ENCODE peak calls at places on chromosome 1, in six cellular contexts. One of them, this sample, is unnamed.

GRCh38 chr1:113891631-113892220 is 4.3 kb upstream of the BCL2L15 start:
- DNase-seq in H9: no peak
- DNase-seq in breast epithelium: no peak
- DNase-seq in HCT116: no peak
- DNase-seq in left ventricle myocardium inferior: no peak
- DNase-seq in pancreas: no peak
- DNase-seq in this sample: no peak

GRCh38 chr1:151443846-151444790 is 15.2 kb downstream of the POGZ start:
- DNase-seq in H9: peak; percentile 48
- DNase-seq in pancreas: peak; percentile 41
- DNase-seq in HCT116: peak; percentile 76
- DNase-seq in left ventricle myocardium inferior: no peak
- DNase-seq in breast epithelium: peak; percentile 62
- DNase-seq in this sample: no peak

GRCh38 chr1:47688161-47688560 is 250.3 kb downstream of the FOXD2 start:
- DNase-seq in left ventricle myocardium inferior: no peak
- DNase-seq in breast epithelium: no peak
- DNase-seq in pancreas: no peak
- DNase-seq in HCT116: no peak
- DNase-seq in H9: peak; percentile 28
- DNase-seq in this sample: peak; percentile 11

GRCh38 chr1:183164350-183164749 is 21.7 kb upstream of the LAMC2 start:
- DNase-seq in H9: peak; percentile 81
- DNase-seq in pancreas: no peak
- DNase-seq in HCT116: peak; percentile 79
- DNase-seq in left ventricle myocardium inferior: no peak
- DNase-seq in breast epithelium: peak; percentile 64
- DNase-seq in this sample: peak; percentile 96

GRCh38 chr1:245656189-245656717 is 501.5 kb downstream of the KIF26B start:
- DNase-seq in HCT116: no peak
- DNase-seq in pancreas: no peak
- DNase-seq in H9: no peak
- DNase-seq in breast epithelium: no peak
- DNase-seq in left ventricle myocardium inferior: no peak
- DNase-seq in this sample: no peak

GRCh38 chr1:206551985-206552325 is 44.6 kb downstream of the RASSF5 start:
- DNase-seq in left ventricle myocardium inferior: no peak
- DNase-seq in pancreas: no peak
- DNase-seq in breast epithelium: no peak
- DNase-seq in H9: no peak
- DNase-seq in HCT116: no peak
- DNase-seq in this sample: no peak

GRCh38 chr1:16612332-16613172 is 812 bp downstream of the NBPF1 start:
- DNase-seq in left ventricle myocardium inferior: peak; percentile 63
- DNase-seq in HCT116: no peak
- DNase-seq in pancreas: no peak
- DNase-seq in breast epithelium: peak; percentile 72
- DNase-seq in H9: peak; percentile 80
- DNase-seq in this sample: peak; percentile 81

GRCh38 chr1:28860332-28861073 is 48.5 kb downstream of the OPRD1 start:
- DNase-seq in left ventricle myocardium inferior: no peak
- DNase-seq in breast epithelium: no peak
- DNase-seq in H9: no peak
- DNase-seq in pancreas: no peak
- DNase-seq in HCT116: no peak
- DNase-seq in this sample: no peak

GRCh38 chr1:218785928-218786327 is 387.8 kb upstream of the LYPLAL1 start:
- DNase-seq in left ventricle myocardium inferior: peak; percentile 36
- DNase-seq in breast epithelium: no peak
- DNase-seq in pancreas: peak; percentile 2
- DNase-seq in H9: no peak
- DNase-seq in HCT116: no peak
- DNase-seq in this sample: no peak

GRCh38 chr1:38559180-38559874 is 300.2 kb downstream of the RRAGC start:
- DNase-seq in pancreas: peak; percentile 11
- DNase-seq in left ventricle myocardium inferior: no peak
- DNase-seq in breast epithelium: peak; percentile 45
- DNase-seq in HCT116: no peak
- DNase-seq in H9: no peak
- DNase-seq in this sample: no peak

GRCh38 chr1:15618685-15619525 is 1.6 kb downstream of the DDI2 start:
- DNase-seq in left ventricle myocardium inferior: no peak
- DNase-seq in HCT116: no peak
- DNase-seq in pancreas: no peak
- DNase-seq in breast epithelium: no peak
- DNase-seq in H9: no peak
- DNase-seq in this sample: no peak

GRCh38 chr1:223727541-223727940 is 15.2 kb downstream of the CAPN2 start:
- DNase-seq in HCT116: no peak
- DNase-seq in pancreas: no peak
- DNase-seq in breast epithelium: no peak
- DNase-seq in H9: no peak
- DNase-seq in left ventricle myocardium inferior: no peak
- DNase-seq in this sample: no peak

GRCh38 chr1:223724376-223724775 is 12.0 kb downstream of the CAPN2 start:
- DNase-seq in pancreas: no peak
- DNase-seq in breast epithelium: no peak
- DNase-seq in H9: no peak
- DNase-seq in left ventricle myocardium inferior: no peak
- DNase-seq in HCT116: no peak
- DNase-seq in this sample: no peak

GRCh38 chr1:223723351-223723904 is 11.1 kb downstream of the CAPN2 start:
- DNase-seq in left ventricle myocardium inferior: no peak
- DNase-seq in pancreas: no peak
- DNase-seq in breast epithelium: no peak
- DNase-seq in HCT116: no peak
- DNase-seq in H9: no peak
- DNase-seq in this sample: no peak

GRCh38 chr1:223725578-223725977 is 13.2 kb downstream of the CAPN2 start:
- DNase-seq in left ventricle myocardium inferior: no peak
- DNase-seq in HCT116: no peak
- DNase-seq in H9: no peak
- DNase-seq in breast epithelium: no peak
- DNase-seq in pancreas: no peak
- DNase-seq in this sample: no peak

GRCh38 chr1:223726380-223727001 is 14.2 kb downstream of the CAPN2 start:
- DNase-seq in pancreas: peak; percentile 37
- DNase-seq in breast epithelium: peak; percentile 49
- DNase-seq in left ventricle myocardium inferior: peak; percentile 72
- DNase-seq in HCT116: peak; percentile 57
- DNase-seq in H9: peak; percentile 89
- DNase-seq in this sample: peak; percentile 84
- H3K4me1 ChIP-seq in pancreas: no peaks in the 10 kb centered on the region
- H3K4me1 ChIP-seq in breast epithelium: peaks cover 33% of the 10 kb centered on the region
- H3K4me1 ChIP-seq in left ventricle myocardium inferior: peaks cover 90% of the 10 kb centered on the region
- H3K4me1 ChIP-seq in HCT116: peaks cover 82% of the 10 kb centered on the region
- H3K4me1 ChIP-seq in H9: peaks cover 8% of the 10 kb centered on the region
- H3K4me1 ChIP-seq in this sample: peaks cover 37% of the 10 kb centered on the region

DNA sequence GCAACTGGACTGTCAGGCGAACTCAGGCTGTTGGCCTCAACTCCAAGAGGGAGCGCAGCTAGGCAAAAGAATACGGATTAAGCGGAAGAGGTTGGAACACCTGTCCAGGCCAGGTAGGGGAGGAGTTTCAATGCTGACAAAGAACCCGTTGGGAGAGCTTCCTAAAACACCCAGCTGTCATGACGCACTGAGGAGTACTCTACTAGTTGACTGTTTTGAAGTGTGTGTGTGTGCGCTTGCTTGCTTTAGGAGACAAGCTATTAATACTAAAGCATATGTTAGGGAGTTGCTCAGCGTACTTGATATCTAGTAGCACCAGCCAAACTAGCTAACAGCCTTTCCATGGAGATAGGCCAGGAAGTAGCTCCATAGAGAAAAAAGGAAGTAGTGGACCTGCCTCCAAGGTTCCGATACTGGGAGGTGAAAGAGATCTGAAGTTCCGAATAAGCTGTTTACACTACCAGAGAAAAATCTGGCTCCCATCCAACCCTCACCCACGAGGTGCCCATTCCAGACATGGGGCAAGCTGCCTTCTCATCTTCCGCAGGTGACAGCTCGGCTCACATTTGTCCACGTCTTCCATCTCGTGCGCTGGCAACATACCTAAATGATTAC is 974 bp upstream of the FNBP1L start:
- DNase-seq in H9: no peak
- DNase-seq in pancreas: peak; percentile 79
- DNase-seq in left ventricle myocardium inferior: no peak
- DNase-seq in HCT116: no peak
- DNase-seq in breast epithelium: peak; percentile 73
- DNase-seq in this sample: no peak
- H3K27ac ChIP-seq in H9: no peak overlapping the region
- H3K27ac ChIP-seq in pancreas: peak overlapping the region; percentile 94
- H3K27ac ChIP-seq in left ventricle myocardium inferior: peak overlapping the region; percentile 89
- H3K27ac ChIP-seq in HCT116: no peak overlapping the region
- H3K27ac ChIP-seq in breast epithelium: peak overlapping the region; percentile 92
- H3K27ac ChIP-seq in this sample: peak overlapping the region; percentile 80

DNA sequence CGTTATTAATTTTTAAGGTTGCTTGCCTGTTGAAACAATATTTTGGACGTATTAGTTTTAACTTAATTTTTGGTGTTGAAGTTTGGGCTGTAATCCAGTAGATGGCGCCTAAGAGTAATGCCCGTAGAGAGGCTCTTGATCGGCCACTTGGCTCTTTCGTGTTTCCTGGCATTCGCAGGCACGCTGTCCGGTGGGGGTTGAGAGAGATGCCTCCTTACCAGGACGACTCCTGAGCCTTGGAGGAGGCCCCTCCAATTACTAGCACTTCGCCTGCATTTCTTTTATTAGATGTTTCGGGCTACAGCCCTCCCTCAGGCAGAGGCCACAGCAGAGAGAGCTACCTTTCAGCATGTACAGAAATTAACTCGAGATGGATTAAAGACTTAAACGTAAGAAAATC is 12.0 kb downstream of the OR2M4 start:
- DNase-seq in H9: no peak
- DNase-seq in HCT116: no peak
- DNase-seq in left ventricle myocardium inferior: no peak
- DNase-seq in pancreas: no peak
- DNase-seq in breast epithelium: no peak
- DNase-seq in this sample: no peak
- TF ChIP-seq CTCF in H9: peak; percentile 68
- TF ChIP-seq CTCF in HCT116: peak; percentile 9
- TF ChIP-seq CTCF in left ventricle myocardium inferior: peak; percentile 47
- TF ChIP-seq CTCF in pancreas: peak; percentile 40
- TF ChIP-seq CTCF in breast epithelium: no peak
- TF ChIP-seq CTCF in this sample: peak; percentile 61

DNA sequence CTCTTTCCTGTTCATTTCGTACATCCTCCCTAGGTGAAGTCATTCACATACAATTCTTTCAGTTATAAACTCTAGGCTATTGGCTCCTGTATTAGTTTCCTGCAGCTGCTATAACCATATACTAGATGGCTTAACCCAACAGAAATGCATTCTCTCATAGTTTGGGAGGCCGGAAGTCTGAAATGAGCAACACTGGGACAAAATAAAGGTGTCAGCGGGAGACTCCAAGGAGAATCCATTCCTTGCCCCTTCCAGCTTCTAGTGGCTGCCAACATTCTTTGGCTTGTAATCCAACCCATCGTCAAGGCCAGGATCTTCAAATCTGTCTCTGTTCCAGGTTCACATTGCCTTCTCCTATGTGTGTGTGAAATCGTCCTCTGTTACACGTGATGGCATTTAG is 71.3 kb downstream of the TOR3A start:
- DNase-seq in pancreas: no peak
- DNase-seq in H9: no peak
- DNase-seq in HCT116: no peak
- DNase-seq in left ventricle myocardium inferior: no peak
- DNase-seq in breast epithelium: no peak
- DNase-seq in this sample: no peak
- H3K4me1 ChIP-seq in pancreas: peaks cover 21% of the 10 kb centered on the region
- H3K4me1 ChIP-seq in H9: no peaks in the 10 kb centered on the region
- H3K4me1 ChIP-seq in HCT116: no peaks in the 10 kb centered on the region
- H3K4me1 ChIP-seq in left ventricle myocardium inferior: peaks cover 33% of the 10 kb centered on the region
- H3K4me1 ChIP-seq in breast epithelium: no peaks in the 10 kb centered on the region
- H3K4me1 ChIP-seq in this sample: no peaks in the 10 kb centered on the region

DNA sequence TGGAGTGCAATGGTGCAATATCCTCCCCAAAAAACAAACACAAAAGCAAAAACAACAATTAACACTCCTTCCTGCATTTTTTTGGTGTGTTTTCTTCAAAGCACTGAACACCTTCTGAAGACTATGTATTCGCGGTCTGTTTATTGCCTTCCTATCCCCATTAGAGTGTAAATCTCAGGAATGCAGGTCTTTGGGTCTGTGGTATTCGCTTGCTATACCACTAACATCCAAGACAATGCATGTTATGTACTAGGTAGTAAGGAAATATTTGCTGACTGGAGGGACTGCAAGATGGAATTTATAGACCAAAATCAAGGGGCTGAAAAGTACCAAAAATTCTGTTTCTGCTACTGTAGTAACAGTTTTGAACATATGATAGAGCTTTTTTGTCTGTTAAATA is 299.4 kb downstream of the RYR2 start:
- DNase-seq in pancreas: no peak
- DNase-seq in left ventricle myocardium inferior: no peak
- DNase-seq in HCT116: no peak
- DNase-seq in breast epithelium: no peak
- DNase-seq in H9: no peak
- DNase-seq in this sample: no peak
- H3K27ac ChIP-seq in pancreas: no peak overlapping the region
- H3K27ac ChIP-seq in left ventricle myocardium inferior: no peak overlapping the region
- H3K27ac ChIP-seq in HCT116: no peak overlapping the region
- H3K27ac ChIP-seq in breast epithelium: no peak overlapping the region
- H3K27ac ChIP-seq in H9: no peak overlapping the region
- H3K27ac ChIP-seq in this sample: no peak overlapping the region

GRCh38 chr1:234069760-234070159 is 165.3 kb downstream of the SLC35F3 start:
- DNase-seq in left ventricle myocardium inferior: no peak
- DNase-seq in H9: no peak
- DNase-seq in pancreas: no peak
- DNase-seq in breast epithelium: no peak
- DNase-seq in HCT116: no peak
- DNase-seq in this sample: no peak
- TF ChIP-seq CTCF in left ventricle myocardium inferior: no peak
- TF ChIP-seq CTCF in H9: peak; percentile 49
- TF ChIP-seq CTCF in pancreas: no peak
- TF ChIP-seq CTCF in breast epithelium: no peak
- TF ChIP-seq CTCF in HCT116: no peak
- TF ChIP-seq CTCF in this sample: peak; percentile 21

This sample was measured in RWPE2.